ENCODE peak calls at places on chromosomes 16 and 17, in ten cellular contexts. L, H, V, Y, R, Z, B, I, W and F are unnamed samples.

GRCh38 chr17:57604771-57605733 is 140.0 kb downstream of the CCDC182 start:
- DNase-seq in L (no peak), H (peak), V (no peak), Y (peak), R (peak), Z (peak), B (no peak), I (no peak), W (peak), F (no peak)

GRCh38 chr17:47280072-47280811 is 26.6 kb downstream of the ITGB3 start:
- DNase-seq in L (no peak), H (peak), V (peak), Y (peak), R (peak), Z (no peak), B (no peak), I (no peak), W (no peak), F (no peak)

GRCh38 chr17:43556292-43556691 is 10.2 kb upstream of the ETV4 start:
- DNase-seq in L (no peak), H (no peak), V (peak), Y (no peak), R (no peak), Z (no peak), B (no peak), I (peak), W (no peak), F (no peak)

GRCh38 chr16:73173396-73173795 is 125.5 kb upstream of the ZFHX3 start:
- DNase-seq in L (no peak), H (no peak), V (no peak), Y (no peak), R (no peak), Z (no peak), B (no peak), I (no peak), W (no peak), F (no peak)

GRCh38 chr17:75872434-75873351 is 5.7 kb downstream of the TRIM47 start:
- DNase-seq in L (no peak), H (peak), V (peak), Y (peak), R (peak), Z (no peak), B (no peak), I (peak), W (peak), F (no peak)

GRCh38 chr17:82983510-82984248 is 95.7 kb upstream of the METRNL start:
- DNase-seq in L (no peak), H (no peak), V (no peak), Y (no peak), R (no peak), Z (no peak), B (no peak), I (no peak), W (no peak), F (no peak)

GRCh38 chr17:57091186-57091618 is 6.2 kb downstream of the AKAP1 start:
- DNase-seq in L (no peak), H (peak), V (peak), Y (no peak), R (no peak), Z (no peak), B (no peak), I (no peak), W (peak), F (no peak)

GRCh38 chr17:29138184-29138955 is 41.8 kb downstream of the MYO18A start:
- DNase-seq in L (no peak), H (no peak), V (no peak), Y (no peak), R (no peak), Z (no peak), B (no peak), I (no peak), W (no peak), F (no peak)

GRCh38 chr17:81885869-81886548 is 5.4 kb downstream of the ALYREF start:
- DNase-seq in L (no peak), H (no peak), V (peak), Y (no peak), R (peak), Z (no peak), B (no peak), I (no peak), W (no peak), F (no peak)

GRCh38 chr16:89038811-89039735 is 54.6 kb upstream of the ACSF3 start:
- DNase-seq in L (no peak), H (peak), V (peak), Y (no peak), R (no peak), Z (no peak), B (no peak), I (peak), W (no peak), F (no peak)

GRCh38 chr17:60135951-60136666 is 13.7 kb upstream of the CA4 start:
- DNase-seq in L (no peak), H (no peak), V (no peak), Y (no peak), R (no peak), Z (no peak), B (no peak), I (peak), W (no peak), F (no peak)

GRCh38 chr17:57085448-57086068 is 512 bp downstream of the AKAP1 start:
- DNase-seq in L (peak), H (peak), V (peak), Y (peak), R (peak), Z (no peak), B (no peak), I (peak), W (peak), F (no peak)

GRCh38 chr16:27805828-27806351 is 255.9 kb downstream of the KATNIP start:
- DNase-seq in L (no peak), H (no peak), V (no peak), Y (no peak), R (no peak), Z (no peak), B (no peak), I (no peak), W (no peak), F (no peak)

GRCh38 chr16:27806388-27806787 is 256.4 kb downstream of the KATNIP start:
- DNase-seq in L (no peak), H (no peak), V (no peak), Y (no peak), R (no peak), Z (no peak), B (no peak), I (no peak), W (no peak), F (no peak)

GRCh38 chr16:27802664-27803450 is 252.9 kb downstream of the KATNIP start:
- DNase-seq in L (no peak), H (no peak), V (no peak), Y (no peak), R (no peak), Z (no peak), B (no peak), I (no peak), W (no peak), F (no peak)

GRCh38 chr16:27801259-27801945 is 251.5 kb downstream of the KATNIP start:
- DNase-seq in L (no peak), H (no peak), V (no peak), Y (peak), R (no peak), Z (no peak), B (no peak), I (no peak), W (no peak), F (no peak)

DNA sequence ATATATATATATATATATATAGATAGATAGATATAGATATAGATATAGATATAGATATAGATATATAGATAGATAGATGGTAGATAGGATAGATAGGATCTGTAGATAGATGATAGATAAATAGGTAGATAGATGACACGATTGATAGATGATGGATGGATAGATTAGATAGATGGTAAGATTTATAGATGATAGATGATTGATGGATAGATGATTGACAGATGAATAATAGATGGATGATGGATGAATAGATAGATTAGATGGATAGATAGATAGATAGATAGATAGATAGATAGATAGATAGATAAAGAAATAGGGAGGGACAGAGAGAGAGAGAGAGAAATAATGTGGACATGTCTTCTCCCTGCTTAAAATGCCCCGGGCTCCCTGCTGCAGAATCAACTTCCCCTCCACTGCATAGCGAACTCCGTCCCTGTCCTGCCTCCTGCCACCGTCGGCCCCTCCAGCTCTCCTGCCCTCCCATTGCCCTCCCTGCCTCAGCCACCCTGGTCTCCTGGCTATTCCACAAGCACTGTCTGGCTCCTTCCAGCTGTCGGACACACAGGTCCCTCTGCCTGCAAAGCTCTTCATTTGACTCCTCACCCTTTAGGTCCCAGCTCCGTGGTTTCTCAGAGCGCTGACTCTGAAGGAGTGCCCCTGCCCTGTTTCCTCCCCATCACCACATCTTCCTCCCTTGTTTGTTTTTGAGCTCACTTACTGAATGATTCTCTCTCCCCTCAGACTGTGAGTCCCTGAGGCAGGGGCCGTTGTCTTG is 254.0 kb downstream of the KATNIP start:
- DNase-seq in L (no peak), H (no peak), V (no peak), Y (no peak), R (no peak), Z (no peak), B (no peak), I (no peak), W (no peak), F (no peak)
- H3K4me3 ChIP-seq in L (no peak), H (no peak), V (no peak), Y (no peak), R (no peak), Z (no peak), B (no peak), I (no peak), W (no peak), F (no peak)

GRCh38 chr16:67141391-67141790 is 9.4 kb downstream of the B3GNT9 start:
- DNase-seq in L (no peak), H (no peak), V (no peak), Y (no peak), R (no peak), Z (no peak), B (no peak), I (no peak), W (no peak), F (no peak)
- H3K4me3 ChIP-seq in L (no peak), H (no peak), V (no peak), Y (no peak), R (no peak), Z (no peak), B (no peak), I (no peak), W (no peak), F (no peak)

GRCh38 chr16:12211870-12212690 is 235.5 kb downstream of the SNX29 start:
- DNase-seq in L (no peak), H (no peak), V (no peak), Y (no peak), R (no peak), Z (no peak), B (no peak), I (no peak), W (no peak), F (no peak)

GRCh38 chr16:12208341-12209035 is 232.0 kb downstream of the SNX29 start:
- DNase-seq in L (no peak), H (no peak), V (no peak), Y (no peak), R (no peak), Z (no peak), B (no peak), I (no peak), W (no peak), F (no peak)

GRCh38 chr16:12213180-12213579 is 236.6 kb downstream of the SNX29 start:
- DNase-seq in L (no peak), H (no peak), V (no peak), Y (no peak), R (no peak), Z (no peak), B (no peak), I (no peak), W (no peak), F (no peak)

GRCh38 chr16:12210258-12210880 is 233.8 kb downstream of the SNX29 start:
- DNase-seq in L (no peak), H (no peak), V (no peak), Y (no peak), R (no peak), Z (no peak), B (no peak), I (no peak), W (no peak), F (no peak)

GRCh38 chr16:12210925-12211869 is 234.7 kb downstream of the SNX29 start:
- DNase-seq in L (no peak), H (no peak), V (no peak), Y (no peak), R (no peak), Z (no peak), B (no peak), I (no peak), W (no peak), F (no peak)
- H3K4me3 ChIP-seq in L (no peak), H (no peak), V (no peak), Y (no peak), R (no peak), Z (no peak), B (no peak), I (no peak), W (no peak), F (no peak)

GRCh38 chr16:20821682-20822081 is 15.4 kb downstream of the REXO5 start:
- DNase-seq in L (no peak), H (no peak), V (no peak), Y (no peak), R (no peak), Z (no peak), B (no peak), I (no peak), W (no peak), F (no peak)
- H3K4me3 ChIP-seq in L (no peak), H (no peak), V (no peak), Y (no peak), R (no peak), Z (no peak), B (no peak), I (no peak), W (no peak), F (no peak)

GRCh38 chr17:41792835-41793748 is 6.6 kb upstream of the JUP start:
- DNase-seq in L (no peak), H (peak), V (no peak), Y (peak), R (peak), Z (no peak), B (peak), I (peak), W (peak), F (no peak)
- H3K4me3 ChIP-seq in L (no peak), H (no peak), V (no peak), Y (no peak), R (peak), Z (no peak), B (peak), I (no peak), W (no peak), F (no peak)

GRCh38 chr16:1979271-1980025 is 1.8 kb downstream of the NOXO1 start:
- DNase-seq in L (no peak), H (no peak), V (no peak), Y (no peak), R (no peak), Z (no peak), B (no peak), I (peak), W (peak), F (no peak)
- H3K4me3 ChIP-seq in L (no peak), H (no peak), V (no peak), Y (no peak), R (no peak), Z (no peak), B (peak), I (peak), W (no peak), F (no peak)

DNA sequence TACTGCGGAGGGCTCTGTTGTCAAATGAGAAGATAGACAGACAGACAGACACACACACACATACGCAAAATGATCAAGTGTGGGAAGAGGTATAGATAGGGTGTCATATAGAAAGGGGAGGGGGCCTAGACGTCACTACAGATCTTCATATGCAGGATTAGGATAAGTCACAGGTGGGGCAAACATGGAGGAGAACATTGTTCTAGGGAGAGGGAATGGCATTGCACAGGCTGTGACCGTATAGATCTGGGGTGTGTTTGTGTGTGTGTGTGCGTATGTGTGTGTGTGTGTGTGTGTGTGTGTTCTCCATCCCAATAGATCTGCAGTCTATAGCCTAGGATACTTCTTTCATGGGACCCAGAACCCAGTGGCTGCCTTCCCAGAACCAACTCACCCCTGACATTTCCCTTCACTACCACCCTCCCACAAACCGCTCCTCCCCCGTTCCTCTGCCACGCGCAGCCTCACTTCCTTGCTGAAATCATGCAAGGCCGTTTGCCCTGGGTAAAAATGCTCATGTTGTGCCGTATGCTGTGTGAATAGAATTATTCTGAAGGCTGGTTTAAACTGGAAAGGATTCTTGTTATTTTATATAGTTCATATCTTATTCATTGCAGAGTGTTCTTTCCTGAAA is 50.5 kb upstream of the CCL1 start:
- DNase-seq in L (no peak), H (no peak), V (no peak), Y (peak), R (no peak), Z (no peak), B (no peak), I (no peak), W (no peak), F (no peak)
- H3K4me3 ChIP-seq in L (no peak), H (no peak), V (no peak), Y (no peak), R (no peak), Z (no peak), B (no peak), I (no peak), W (no peak), F (no peak)

GRCh38 chr16:68356919-68357286 is 46.1 kb downstream of the PRMT7 start:
- DNase-seq in L (no peak), H (peak), V (no peak), Y (no peak), R (no peak), Z (no peak), B (no peak), I (no peak), W (no peak), F (no peak)
- H3K4me3 ChIP-seq in L (no peak), H (no peak), V (no peak), Y (no peak), R (no peak), Z (no peak), B (no peak), I (no peak), W (no peak), F (no peak)

GRCh38 chr17:27560668-27561067 is 70.3 kb upstream of the LGALS9 start:
- DNase-seq in L (no peak), H (peak), V (peak), Y (peak), R (peak), Z (no peak), B (no peak), I (peak), W (peak), F (no peak)
- H3K4me3 ChIP-seq in L (no peak), H (no peak), V (peak), Y (peak), R (peak), Z (no peak), B (no peak), I (peak), W (no peak), F (peak)